ENCODE peak calls at places on chromosomes 6 and 20, in eight cellular contexts. Q is CD4-positive, alpha-beta T cell; S is iPS DF 19.7; R is NCI-H2227 treated with DMSO at 0.1 percent for 48 hours; D is WTC11; P is T-cell; E is brain microvascular endothelial cell; B is neural crest cell. H is an unnamed sample.

GRCh38 chr6:161418458-161418945 is 144.6 kb upstream of the AGPAT4 start:
- DNase-seq in Q (no peak), S (no peak), R (peak), D (no peak), P (no peak), E (peak), B (peak), H (peak)

GRCh38 chr6:119024111-119024510 is 54.4 kb downstream of the FAM184A start:
- DNase-seq in Q (no peak), S (no peak), R (no peak), D (no peak), P (no peak), E (no peak), B (no peak), H (no peak)

GRCh38 chr6:45563092-45563491 is 185.4 kb upstream of the SUPT3H start:
- DNase-seq in Q (no peak), S (no peak), R (no peak), D (no peak), P (no peak), E (no peak), B (no peak), H (peak)

GRCh38 chr20:39851459-39851858 is 837.6 kb downstream of the MAFB start:
- DNase-seq in Q (no peak), S (no peak), R (no peak), D (no peak), P (no peak), E (peak), B (no peak), H (no peak)

GRCh38 chr6:43172127-43173007 is 1.3 kb downstream of the SRF start:
- DNase-seq in Q (peak), S (no peak), R (no peak), D (peak), P (peak), E (peak), B (peak), H (peak)

GRCh38 chr20:5127859-5128409 is 1.1 kb downstream of the CDS2 start:
- DNase-seq in Q (no peak), S (no peak), R (no peak), D (no peak), P (no peak), E (no peak), B (no peak), H (peak)

GRCh38 chr6:33578588-33579011 is 1.5 kb downstream of the BAK1 start:
- DNase-seq in Q (peak), S (no peak), R (no peak), D (no peak), P (peak), E (no peak), B (no peak), H (no peak)

GRCh38 chr6:2739335-2739734 is 11.4 kb downstream of the MYLK4 start:
- DNase-seq in Q (no peak), S (no peak), R (no peak), D (no peak), P (no peak), E (peak), B (no peak), H (peak)

GRCh38 chr6:9647599-9647998 is 767.3 kb downstream of the TFAP2A start:
- DNase-seq in Q (no peak), S (no peak), R (no peak), D (no peak), P (no peak), E (no peak), B (no peak), H (peak)

GRCh38 chr20:53805895-53806384 is 212.3 kb upstream of the ZNF217 start:
- DNase-seq in Q (no peak), S (no peak), R (no peak), D (no peak), P (no peak), E (peak), B (no peak), H (peak)

GRCh38 chr6:33886673-33887144 is 82.9 kb upstream of the MLN start:
- DNase-seq in Q (no peak), S (no peak), R (no peak), D (no peak), P (no peak), E (no peak), B (no peak), H (peak)

GRCh38 chr6:46655803-46656202 is 3.0 kb downstream of the SLC25A27 start:
- DNase-seq in Q (no peak), S (peak), R (no peak), D (peak), P (no peak), E (no peak), B (peak), H (no peak)

GRCh38 chr6:38604700-38605099 is 35.0 kb downstream of the BTBD9 start:
- DNase-seq in Q (no peak), S (no peak), R (no peak), D (no peak), P (no peak), E (peak), B (no peak), H (peak)

GRCh38 chr20:25205277-25206062 is 10.0 kb downstream of the ENTPD6 start:
- DNase-seq in Q (no peak), S (no peak), R (no peak), D (no peak), P (no peak), E (no peak), B (no peak), H (no peak)

GRCh38 chr6:2063547-2063946 is 181.9 kb downstream of the GMDS start:
- DNase-seq in Q (no peak), S (no peak), R (no peak), D (no peak), P (no peak), E (no peak), B (no peak), H (no peak)

GRCh38 chr6:13362432-13362831 is 34.1 kb upstream of the TBC1D7 start:
- DNase-seq in Q (no peak), S (no peak), R (no peak), D (no peak), P (no peak), E (no peak), B (no peak), H (no peak)

GRCh38 chr20:63085087-63085861 is 78.5 kb upstream of the BHLHE23 start:
- DNase-seq in Q (no peak), S (no peak), R (no peak), D (peak), P (no peak), E (no peak), B (no peak), H (no peak)

GRCh38 chr20:12201289-12201991 is 283.7 kb downstream of the BTBD3 start:
- DNase-seq in Q (no peak), S (no peak), R (no peak), D (no peak), P (no peak), E (peak), B (no peak), H (peak)

GRCh38 chr20:14634666-14635065 is 297.3 kb upstream of the FLRT3 start:
- DNase-seq in Q (no peak), S (no peak), R (no peak), D (no peak), P (no peak), E (no peak), B (no peak), H (no peak)

GRCh38 chr6:25175216-25175615 is 104.0 kb upstream of the CARMIL1 start:
- DNase-seq in Q (no peak), S (no peak), R (no peak), D (no peak), P (no peak), E (no peak), B (no peak), H (peak)

GRCh38 chr6:53659458-53659857 is 6.1 kb downstream of the KLHL31 start:
- DNase-seq in Q (no peak), S (no peak), R (no peak), D (no peak), P (no peak), E (no peak), B (no peak), H (no peak)

GRCh38 chr6:121608270-121608669 is 172.8 kb downstream of the GJA1 start:
- DNase-seq in Q (no peak), S (no peak), R (no peak), D (no peak), P (no peak), E (no peak), B (no peak), H (no peak)

GRCh38 chr6:5497896-5498578 is 236.7 kb downstream of the FARS2 start:
- DNase-seq in Q (no peak), S (no peak), R (no peak), D (no peak), P (no peak), E (peak), B (no peak), H (peak)

GRCh38 chr6:33248932-33249731 is 22.5 kb downstream of the VPS52 start:
- DNase-seq in Q (peak), S (peak), R (peak), D (peak), P (peak), E (peak), B (peak), H (peak)

GRCh38 chr6:12882761-12883290 is 166.3 kb downstream of the PHACTR1 start:
- DNase-seq in Q (no peak), S (no peak), R (no peak), D (no peak), P (no peak), E (no peak), B (no peak), H (no peak)

GRCh38 chr20:48574383-48574782 is 253.4 kb downstream of the PREX1 start:
- DNase-seq in Q (no peak), S (peak), R (no peak), D (no peak), P (no peak), E (no peak), B (no peak), H (peak)

GRCh38 chr6:79404261-79404660 is 133.0 kb downstream of the LCA5 start:
- DNase-seq in Q (no peak), S (no peak), R (no peak), D (peak), P (no peak), E (no peak), B (no peak), H (no peak)

GRCh38 chr6:134358320-134358719 is 40.4 kb upstream of the SGK1 start:
- DNase-seq in Q (no peak), S (no peak), R (no peak), D (no peak), P (no peak), E (peak), B (no peak), H (peak)

GRCh38 chr20:58366016-58366415 is 23.0 kb upstream of the VAPB start:
- DNase-seq in Q (no peak), S (no peak), R (no peak), D (peak), P (no peak), E (no peak), B (no peak), H (no peak)

GRCh38 chr20:10469599-10469998 is 34.5 kb downstream of the SLX4IP start:
- DNase-seq in Q (no peak), S (no peak), R (peak), D (no peak), P (no peak), E (peak), B (peak), H (peak)

GRCh38 chr6:25706314-25707014 is 48.1 kb upstream of the SLC17A4 start:
- DNase-seq in Q (no peak), S (no peak), R (no peak), D (no peak), P (no peak), E (no peak), B (no peak), H (peak)

GRCh38 chr20:62156592-62157386 is 13.2 kb downstream of the SS18L1 start:
- DNase-seq in Q (peak), S (no peak), R (no peak), D (peak), P (peak), E (peak), B (peak), H (peak)

GRCh38 chr6:26107935-26108334 is 20.7 kb downstream of the HFE start:
- DNase-seq in Q (no peak), S (no peak), R (no peak), D (no peak), P (no peak), E (no peak), B (no peak), H (no peak)

H was measured in cardiac fibroblast.